ENCODE peak calls at places on chromosomes 5 and 9, in six cellular contexts. N is CD8-positive, alpha-beta memory T cell; W is Peyer's patch; U is gastrocnemius medialis; G is HepG2; X is DND-41. D is an unnamed sample. For H3K9me3, the result is how much of the 10 kb centered on the place peaks cover.

GRCh38 chr5:111984044-111984443 is 227.1 kb upstream of the NREP start:
- DNase-seq in G (no peak), X (no peak), N (no peak), U (no peak), W (no peak), D (no peak)

GRCh38 chr5:19554524-19554923 is 433.5 kb downstream of the CDH18 start:
- DNase-seq in N (no peak), W (no peak), G (no peak), X (no peak), U (no peak), D (no peak)

GRCh38 chr5:116271432-116271831 is 186.6 kb downstream of the COMMD10 start:
- DNase-seq in W (no peak), G (no peak), N (no peak), U (no peak), X (no peak), D (no peak)

GRCh38 chr9:111937781-111938426 is 41.3 kb downstream of the UGCG start:
- DNase-seq in G (no peak), W (peak), U (peak), X (no peak), N (peak), D (peak)

GRCh38 chr9:83707768-83708514 is at the start of gene UBQLN1:
- DNase-seq in G (peak), N (peak), W (peak), X (peak), U (peak), D (peak)

GRCh38 chr5:97735209-97735608 is 552.2 kb upstream of the RIOK2 start:
- DNase-seq in U (no peak), G (no peak), X (no peak), W (no peak), N (no peak), D (no peak)

GRCh38 chr5:172502969-172503368 is 48.6 kb upstream of the SH3PXD2B start:
- DNase-seq in G (peak), U (peak), N (no peak), W (no peak), X (no peak), D (no peak)

GRCh38 chr5:7823601-7824000 is 27.3 kb downstream of the CFAP90 start:
- DNase-seq in N (no peak), X (no peak), G (no peak), U (no peak), W (no peak), D (no peak)

GRCh38 chr5:51378061-51378409 is 5.2 kb upstream of the ISL1 start:
- DNase-seq in X (no peak), W (no peak), U (no peak), G (no peak), N (no peak), D (no peak)
- H3K4me3 ChIP-seq in X (no peak), W (no peak), U (no peak), G (no peak), N (no peak), D (no peak)

DNA sequence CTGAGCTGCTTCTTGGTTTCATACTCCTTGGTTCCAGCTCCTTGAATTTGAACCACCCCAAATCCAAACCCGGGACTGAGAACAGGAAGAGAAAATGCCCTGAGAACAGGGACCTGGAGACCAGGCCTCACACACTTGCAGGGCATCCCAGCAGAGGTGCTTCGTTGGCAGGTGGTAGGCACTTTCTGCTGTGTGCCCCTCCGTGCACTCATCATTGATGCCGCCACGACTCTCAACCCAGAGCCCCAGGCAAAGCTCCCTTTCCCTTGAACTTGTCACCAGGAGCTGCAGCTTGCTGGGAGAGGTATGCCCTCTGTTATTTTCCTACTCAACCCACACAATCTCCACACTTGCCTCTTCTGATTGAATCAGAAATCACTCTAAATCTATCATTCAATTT is 217.8 kb upstream of the IRX1 start:
- DNase-seq in W (no peak), U (no peak), X (no peak), N (no peak), G (no peak), D (no peak)
- H3K9me3 ChIP-seq in W (under half), U (under half), X (under half), N (under half), G (under half), D (under half)

GRCh38 chr5:100840769-100841168 is 62.3 kb downstream of the ST8SIA4 start:
- DNase-seq in N (no peak), G (no peak), U (no peak), W (no peak), X (no peak), D (no peak)
- H3K4me3 ChIP-seq in N (peak), G (no peak), U (no peak), W (no peak), X (no peak), D (no peak)

DNA sequence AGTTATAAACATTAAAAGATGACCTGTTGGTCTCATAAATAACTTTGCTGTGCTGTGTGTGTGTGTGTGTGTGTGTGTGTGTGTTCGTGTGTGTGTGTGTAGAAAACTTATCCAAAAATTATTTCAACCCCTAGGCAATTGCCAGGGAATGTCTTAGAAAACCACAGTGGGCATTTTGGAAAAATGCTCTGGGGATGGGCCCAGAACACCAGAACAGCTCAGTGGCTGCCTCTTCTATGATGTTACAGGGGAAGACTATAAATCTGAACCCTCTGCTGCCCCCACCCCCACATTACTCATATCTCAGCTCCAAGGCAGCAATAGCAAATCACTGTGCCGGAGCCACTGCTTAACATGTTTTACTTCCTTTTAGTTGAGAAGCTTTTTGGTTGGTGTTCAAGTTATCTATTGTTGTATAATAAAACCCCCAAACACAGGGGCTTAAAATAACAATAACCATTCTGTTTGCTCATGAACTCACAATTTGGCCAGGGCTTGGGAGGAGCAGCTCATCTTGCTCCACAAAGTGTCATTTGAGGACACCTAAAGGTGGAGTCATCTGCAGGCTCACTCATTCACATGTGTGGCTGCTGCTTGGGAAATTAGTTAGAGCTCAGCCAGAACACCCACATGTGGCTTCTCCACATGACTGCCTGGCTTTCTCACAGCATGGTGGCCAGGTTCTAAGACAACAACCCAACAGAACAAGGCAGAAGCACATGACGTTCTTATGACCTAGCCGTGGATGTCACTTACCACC is 40.4 kb downstream of the ACTBL2 start:
- DNase-seq in N (no peak), W (no peak), X (no peak), U (peak), G (no peak), D (no peak)
- H3K9me3 ChIP-seq in N (under half), W (under half), X (under half), U (under half), G (under half), D (under half)

DNA sequence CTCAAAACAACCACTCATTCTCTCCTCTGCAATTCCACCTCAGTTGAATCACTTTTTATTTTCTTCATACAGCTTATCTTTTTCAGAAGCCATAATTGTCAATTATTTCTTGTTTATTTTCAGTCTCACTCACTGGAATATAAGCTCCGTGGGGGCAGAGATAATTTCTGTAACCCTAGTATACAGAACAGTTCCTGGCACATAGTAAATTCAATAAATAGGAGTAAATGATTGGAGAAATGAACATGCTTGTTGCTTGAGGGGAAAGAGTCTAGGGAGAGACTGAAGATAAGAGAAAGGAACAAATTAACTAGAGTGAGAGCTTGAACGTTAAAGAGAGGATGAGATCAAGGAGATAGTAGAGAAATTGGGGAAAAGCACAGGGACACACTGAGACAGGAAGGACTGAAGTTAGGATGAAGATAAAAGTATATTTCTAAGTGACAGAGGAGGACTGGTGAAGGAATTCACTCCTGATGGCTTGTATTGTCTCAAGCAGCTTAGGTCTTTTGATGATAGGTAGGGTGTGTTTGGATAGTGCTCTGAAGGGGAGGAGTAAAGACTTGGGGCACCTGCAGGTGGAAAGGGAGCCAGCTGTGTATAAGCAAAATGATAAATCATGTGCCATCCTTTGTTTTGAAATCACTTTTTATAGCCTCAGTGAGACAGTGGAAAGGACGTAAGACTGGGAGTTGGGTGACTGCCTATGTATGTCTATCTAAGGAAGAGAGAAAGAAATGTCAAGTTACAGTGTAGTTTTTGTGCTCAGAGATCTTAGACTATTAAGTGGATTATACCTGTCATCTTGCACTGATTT is 2.2 kb downstream of the NAA35 start:
- DNase-seq in U (no peak), N (no peak), G (no peak), W (no peak), X (no peak), D (no peak)
- H3K4me3 ChIP-seq in U (no peak), N (no peak), G (no peak), W (no peak), X (no peak), D (no peak)